ENCODE peak calls at places on chromosomes 13 and 19, in four cellular contexts. O is astrocyte of the spinal cord, R is bronchial epithelial cell, B is AG08395. E is an unnamed sample.

GRCh38 chr19:55208880-55209429 is 346 bp downstream of the PTPRH start:
- DNase-seq in O (no peak), R (no peak), B (no peak), E (no peak)

GRCh38 chr13:49295231-49295630 is 47.5 kb downstream of the CDADC1 start:
- DNase-seq in O (no peak), R (no peak), B (no peak), E (no peak)

GRCh38 chr13:66952507-66952906 is 277.6 kb downstream of the PCDH9 start:
- DNase-seq in O (no peak), R (no peak), B (no peak), E (no peak)

GRCh38 chr19:3497757-3498515 is 2.5 kb downstream of the DOHH start:
- DNase-seq in O (no peak), R (no peak), B (no peak), E (no peak)

GRCh38 chr13:106619688-106620555 is 52.0 kb upstream of the ARGLU1 start:
- DNase-seq in O (peak), R (peak), B (peak), E (peak)

GRCh38 chr13:32682740-32683139 is 96.5 kb downstream of the PDS5B start:
- DNase-seq in O (no peak), R (no peak), B (no peak), E (no peak)

GRCh38 chr13:27830010-27830409 is 37.7 kb downstream of the GSX1 start:
- DNase-seq in O (peak), R (no peak), B (peak), E (peak)

GRCh38 chr19:10420444-10421239 is at the start of gene PDE4A:
- DNase-seq in O (no peak), R (no peak), B (peak), E (peak)

GRCh38 chr19:11261902-11262839 is at the start of gene DOCK6:
- DNase-seq in O (no peak), R (no peak), B (peak), E (no peak)

E was measured in HT1080.